ENCODE peak calls at places on chromosomes 13 and 19, in five cellular contexts. W is osteoblast, Q is IMR-90, C is spleen, J is mucosa of descending colon. H is an unnamed sample.

GRCh38 chr13:44176173-44176572 is 197.5 kb upstream of the SERP2 start:
- DNase-seq in C (no peak), W (no peak), J (no peak), Q (peak), H (no peak)

GRCh38 chr13:43544011-43544410 is 242.8 kb downstream of the ENOX1 start:
- DNase-seq in J (no peak), Q (peak), W (no peak), C (no peak), H (no peak)

GRCh38 chr13:30868806-30869470 is 37.1 kb upstream of the MEDAG start:
- DNase-seq in C (no peak), W (no peak), J (no peak), Q (peak), H (no peak)

GRCh38 chr13:63680704-63681103 is 2265.1 kb upstream of the PCDH20 start:
- DNase-seq in Q (no peak), W (no peak), J (no peak), C (no peak), H (no peak)

GRCh38 chr13:33279898-33280549 is 5.5 kb downstream of the STARD13 start:
- DNase-seq in C (no peak), W (peak), Q (peak), J (no peak), H (no peak)

GRCh38 chr13:110811008-110811720 is 97.7 kb downstream of the ING1 start:
- DNase-seq in Q (no peak), W (no peak), C (no peak), J (no peak), H (no peak)

GRCh38 chr19:46787331-46788100 is 878 bp downstream of the SLC1A5 start:
- DNase-seq in Q (peak), W (peak), J (peak), C (peak), H (no peak)

GRCh38 chr19:40613669-40614594 is 12.8 kb downstream of the LTBP4 start:
- DNase-seq in Q (peak), J (peak), C (peak), W (peak), H (no peak)

GRCh38 chr19:30999726-31000125 is 349.5 kb downstream of the TSHZ3 start:
- DNase-seq in J (no peak), W (no peak), Q (no peak), C (no peak), H (no peak)

GRCh38 chr13:104847863-104848262 is 1687.6 kb downstream of the EFNB2 start:
- DNase-seq in Q (no peak), J (no peak), C (no peak), W (no peak), H (no peak)

GRCh38 chr13:30045916-30046704 is 195.7 kb upstream of the UBL3 start:
- DNase-seq in W (peak), J (peak), C (no peak), Q (peak), H (peak)

GRCh38 chr13:96551540-96551939 is 442.7 kb downstream of the OXGR1 start:
- DNase-seq in C (no peak), J (no peak), Q (no peak), W (no peak), H (no peak)

GRCh38 chr19:1285737-1286360 is at the start of gene EFNA2:
- DNase-seq in W (peak), J (no peak), Q (no peak), C (no peak), H (no peak)
- TF ChIP-seq CTCF in W (no peak), J (no peak), Q (peak), C (no peak), H (no peak)

DNA sequence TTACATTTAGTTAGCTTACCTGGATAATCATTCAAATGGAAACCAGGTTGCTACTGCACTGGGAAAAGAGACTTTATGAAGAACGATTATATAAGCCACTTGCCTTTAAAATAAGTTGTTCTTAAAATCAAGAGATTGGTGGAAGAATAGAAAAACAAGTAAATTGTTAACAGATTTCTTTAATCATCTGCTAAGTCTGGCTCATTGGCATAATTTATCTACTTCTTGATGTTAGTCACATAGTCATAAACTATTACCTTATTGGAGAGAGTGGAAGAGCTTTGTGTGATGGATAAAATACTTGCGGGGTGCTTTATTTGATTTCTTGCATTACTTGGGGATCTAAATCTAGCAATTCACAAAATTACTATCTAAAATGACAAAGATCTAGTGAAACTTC is 6.8 kb downstream of the LSM14A start:
- DNase-seq in J (no peak), W (no peak), Q (no peak), C (no peak), H (no peak)
- H3K4me3 ChIP-seq in J (no peak), W (no peak), Q (no peak), C (no peak), H (no peak)

GRCh38 chr19:58350871-58351557 is 2.3 kb downstream of the A1BG start:
- DNase-seq in Q (no peak), J (no peak), C (no peak), W (peak), H (no peak)

GRCh38 chr19:58351558-58351878 is 1.8 kb downstream of the A1BG start:
- DNase-seq in C (no peak), J (no peak), W (peak), Q (no peak), H (no peak)

GRCh38 chr19:58352760-58353671 is at the start of gene A1BG:
- DNase-seq in W (peak), Q (no peak), C (no peak), J (no peak), H (no peak)

GRCh38 chr19:58353717-58354477 is 605 bp upstream of the A1BG start:
- DNase-seq in Q (no peak), C (no peak), W (peak), J (no peak), H (no peak)

DNA sequence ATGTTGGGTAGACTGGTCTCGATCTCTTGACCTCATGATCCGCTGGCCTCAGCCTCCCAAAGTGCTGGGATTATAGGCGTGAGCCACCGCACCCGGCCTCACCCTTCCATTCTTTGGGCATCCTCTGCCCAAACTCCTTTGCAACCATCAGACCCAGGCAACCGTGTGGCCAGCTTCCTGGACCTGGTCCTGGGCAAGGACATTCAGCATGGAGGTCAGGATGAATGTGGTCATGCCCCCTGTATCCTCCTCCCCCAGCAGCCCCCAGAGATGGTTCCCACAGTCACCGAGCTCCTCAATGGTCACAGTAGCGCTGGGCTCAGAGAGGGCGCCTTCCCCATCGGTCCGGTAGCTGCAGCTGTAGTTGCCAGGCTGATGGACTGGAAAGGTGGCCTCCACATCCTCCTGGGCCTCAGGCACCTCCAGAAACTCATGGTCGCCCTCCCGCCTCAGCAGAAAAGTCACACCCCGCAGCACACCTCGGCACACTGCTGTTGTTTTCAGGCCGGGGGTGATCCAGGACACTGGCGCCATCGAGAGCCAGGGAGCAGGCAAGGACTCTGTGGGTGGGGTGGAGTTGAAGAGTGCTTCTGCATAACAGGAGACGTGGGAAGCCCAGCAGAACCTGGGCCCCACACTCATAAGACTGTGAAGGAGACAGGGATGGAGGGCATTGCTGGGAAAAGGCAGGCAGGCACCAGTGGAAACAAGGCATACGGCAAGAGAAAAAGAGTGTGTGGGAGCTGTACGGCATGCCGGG is 1.1 kb downstream of the A1BG start:
- DNase-seq in C (no peak), J (no peak), Q (no peak), W (peak), H (no peak)
- TF ChIP-seq CTCF in C (no peak), J (no peak), Q (no peak), W (no peak), H (no peak)

GRCh38 chr19:57706346-57706745 is 2.7 kb downstream of the ZNF154 start:
- DNase-seq in C (no peak), Q (no peak), J (no peak), W (no peak), H (no peak)

GRCh38 chr19:57712222-57712621 is 3.2 kb upstream of the ZNF154 start:
- DNase-seq in Q (no peak), W (no peak), C (no peak), J (no peak), H (no peak)

GRCh38 chr19:57708641-57709354 is at the start of gene ZNF154:
- DNase-seq in Q (peak), C (peak), W (peak), J (peak), H (no peak)

GRCh38 chr19:57709616-57710015 is 612 bp upstream of the ZNF154 start:
- DNase-seq in J (no peak), Q (no peak), C (no peak), W (no peak), H (no peak)
- H3K4me3 ChIP-seq in J (no peak), Q (no peak), C (peak), W (peak), H (no peak)

GRCh38 chr19:12800873-12801465 is 631 bp downstream of the PRDX2 start:
- DNase-seq in J (peak), C (peak), Q (no peak), W (no peak), H (no peak)

GRCh38 chr19:12800344-12800732 is 1.3 kb downstream of the PRDX2 start:
- DNase-seq in J (no peak), C (no peak), W (peak), Q (no peak), H (no peak)

GRCh38 chr19:12802267-12803106 is 618 bp downstream of the THSD8 start:
- DNase-seq in W (peak), J (peak), Q (no peak), C (no peak), H (no peak)

GRCh38 chr19:12799723-12800343 is 1.8 kb downstream of the PRDX2 start:
- DNase-seq in J (no peak), Q (no peak), W (peak), C (no peak), H (no peak)

GRCh38 chr19:12801466-12802266 is at the start of the genes PRDX2 and THSD8:
- DNase-seq in J (peak), Q (peak), C (peak), W (peak), H (no peak)
- TF ChIP-seq CTCF in J (no peak), Q (no peak), C (no peak), W (no peak), H (no peak)

GRCh38 chr19:9913237-9914000 is 22.9 kb downstream of the OLFM2 start:
- DNase-seq in Q (no peak), C (peak), W (peak), J (no peak), H (no peak)

GRCh38 chr19:9914315-9915207 is 21.8 kb downstream of the OLFM2 start:
- DNase-seq in C (peak), W (peak), Q (peak), J (peak), H (peak)

GRCh38 chr19:9911524-9911923 is 24.8 kb downstream of the OLFM2 start:
- DNase-seq in W (peak), Q (no peak), C (no peak), J (no peak), H (no peak)

GRCh38 chr19:9914001-9914314 is 22.4 kb downstream of the OLFM2 start:
- DNase-seq in C (peak), W (peak), J (no peak), Q (no peak), H (no peak)

DNA sequence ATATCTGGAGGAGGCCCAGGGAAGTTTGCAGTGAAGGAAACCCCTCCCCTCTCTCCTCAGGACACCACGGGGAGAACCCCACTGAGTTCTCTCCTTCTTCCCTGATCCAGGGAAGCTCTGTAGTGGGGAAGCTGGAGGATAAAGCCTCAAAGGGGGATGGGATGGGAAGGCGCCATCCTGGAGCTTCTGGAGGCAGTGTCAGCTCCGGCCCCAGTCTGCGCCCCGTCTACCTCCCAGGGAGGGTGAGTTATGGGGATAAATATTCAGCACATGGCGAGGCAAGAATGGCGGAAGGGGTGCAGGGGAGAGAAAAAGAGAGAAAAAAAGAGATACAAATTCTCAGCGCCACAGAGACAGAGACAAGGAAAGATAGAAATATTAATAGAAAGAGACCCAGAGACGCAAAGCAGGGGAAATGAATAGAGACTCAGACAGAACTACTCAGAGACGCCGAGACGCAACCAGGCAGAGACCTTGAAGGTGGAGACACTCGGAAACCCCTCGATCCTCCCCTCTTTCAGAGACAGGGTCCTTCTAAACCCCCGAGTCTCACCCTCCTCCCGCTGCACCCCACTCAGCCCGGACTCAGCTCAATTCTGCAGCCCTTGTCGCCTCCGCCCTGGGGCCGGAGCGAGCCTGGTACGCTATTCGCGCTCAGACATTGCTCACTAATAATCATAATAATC is 23.6 kb downstream of the OLFM2 start:
- DNase-seq in W (peak), C (no peak), J (no peak), Q (no peak), H (no peak)
- H3K4me3 ChIP-seq in W (no peak), C (peak), J (no peak), Q (no peak), H (peak)

GRCh38 chr13:48749144-48749543 is 95.4 kb downstream of the CYSLTR2 start:
- DNase-seq in W (no peak), J (no peak), C (no peak), Q (peak), H (no peak)

GRCh38 chr13:48749699-48750473 is 96.2 kb downstream of the CYSLTR2 start:
- DNase-seq in C (no peak), Q (peak), J (peak), W (peak), H (peak)

GRCh38 chr13:48746816-48747215 is 93.1 kb downstream of the CYSLTR2 start:
- DNase-seq in W (no peak), Q (no peak), C (no peak), J (no peak), H (no peak)

GRCh38 chr13:48748681-48749080 is 95.0 kb downstream of the CYSLTR2 start:
- DNase-seq in C (no peak), J (no peak), Q (peak), W (no peak), H (no peak)

DNA sequence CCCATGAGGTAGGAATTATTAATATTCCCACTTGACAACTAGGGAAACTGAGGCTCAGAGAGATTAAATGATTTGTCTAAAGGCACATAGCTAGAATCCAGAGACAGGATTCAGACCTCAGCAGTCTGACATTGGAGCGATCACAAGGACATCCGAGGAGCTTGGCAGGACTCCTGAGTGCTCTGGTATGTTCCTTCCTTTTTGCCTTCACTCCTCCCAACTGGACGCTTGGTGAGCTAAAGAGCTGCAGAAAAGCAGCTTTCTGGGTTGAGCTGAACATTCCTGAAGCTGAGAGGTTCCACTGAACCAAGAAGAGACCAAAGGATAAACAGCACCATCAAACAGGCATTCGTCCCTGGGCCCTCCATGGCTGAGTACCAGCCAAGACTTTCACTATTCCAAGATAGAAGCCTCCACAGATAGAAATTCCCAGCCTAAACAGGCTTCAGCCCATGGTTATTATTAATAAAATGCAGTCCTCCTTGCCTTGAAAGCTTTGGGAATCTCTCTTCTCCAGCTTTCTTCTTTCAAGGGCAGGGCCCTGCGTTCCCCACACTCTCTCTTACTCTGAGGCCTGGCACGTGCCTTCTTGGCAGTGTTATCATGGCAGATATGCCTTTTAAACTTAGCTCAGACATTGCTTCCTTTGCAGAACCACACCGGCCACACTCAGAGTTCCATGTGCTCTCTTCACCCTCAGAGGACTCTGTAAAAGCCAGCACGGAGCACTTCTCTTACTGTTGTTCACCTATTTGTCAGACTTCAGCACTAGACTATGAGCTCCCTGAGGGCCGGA is 97.1 kb downstream of the CYSLTR2 start:
- DNase-seq in Q (no peak), W (no peak), C (no peak), J (no peak), H (no peak)
- TF ChIP-seq CTCF in Q (no peak), W (peak), C (no peak), J (no peak), H (no peak)

GRCh38 chr13:51821666-51822065 is 17.7 kb upstream of the DHRS12 start:
- DNase-seq in W (no peak), C (no peak), Q (no peak), J (no peak), H (no peak)

GRCh38 chr13:51819544-51819943 is 15.6 kb upstream of the DHRS12 start:
- DNase-seq in W (no peak), J (no peak), C (no peak), Q (no peak), H (no peak)

GRCh38 chr13:51823351-51823750 is 19.4 kb upstream of the DHRS12 start:
- DNase-seq in J (no peak), Q (no peak), W (no peak), C (no peak), H (no peak)

GRCh38 chr13:51823861-51824260 is 19.9 kb upstream of the DHRS12 start:
- DNase-seq in W (no peak), C (no peak), J (no peak), Q (no peak), H (no peak)

DNA sequence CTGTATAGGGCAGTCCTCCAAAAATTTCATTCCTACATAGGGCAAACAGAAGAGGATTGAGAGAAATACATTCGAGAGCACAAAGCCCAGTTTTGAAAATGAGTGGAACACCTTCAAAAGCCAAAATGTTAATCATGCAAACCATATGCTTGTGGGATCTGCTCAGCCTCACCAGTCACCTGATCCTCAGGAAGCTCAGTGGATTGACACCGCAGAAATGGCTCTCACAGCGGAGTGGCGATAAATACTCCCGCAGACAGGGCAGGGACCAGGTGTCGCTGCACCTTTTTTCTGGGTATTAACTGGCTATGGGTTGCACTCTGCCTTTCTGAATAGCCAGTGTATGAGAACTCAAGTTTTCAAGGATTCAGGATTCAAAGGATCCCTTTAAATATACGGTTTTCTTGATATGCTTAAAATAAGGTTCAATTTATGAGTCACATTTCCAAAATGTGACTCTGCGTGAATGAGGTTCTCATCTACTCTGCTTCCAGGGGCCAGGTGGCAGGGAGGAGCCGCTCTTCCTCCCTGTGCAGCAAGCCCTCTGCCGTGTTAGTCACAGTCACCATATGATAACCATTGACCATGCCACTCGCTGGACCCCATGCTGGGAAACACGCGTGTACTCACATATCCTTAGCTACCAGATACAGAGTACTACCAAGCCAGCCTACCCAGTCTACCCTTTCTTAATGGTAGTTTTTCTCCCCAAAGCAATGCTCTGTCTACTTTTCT is 18.3 kb upstream of the DHRS12 start:
- DNase-seq in Q (no peak), J (no peak), W (no peak), C (no peak), H (no peak)
- H3K4me3 ChIP-seq in Q (no peak), J (no peak), W (no peak), C (peak), H (no peak)